ENCODE peak calls at places on chromosomes 1 and 21, in eight cellular contexts. O is AG10803, I is endothelial cell of umbilical vein, K is astrocyte, S is BJ, Z is heart right ventricle, M is lower lobe of right lung, C is left lung. R is an unnamed sample.

GRCh38 chr1:223046011-223046410 is 97.0 kb downstream of the TLR5 start:
- DNase-seq in O (no peak), I (no peak), K (no peak), S (no peak), Z (no peak), M (no peak), C (no peak), R (no peak)

GRCh38 chr1:55215194-55216021 is at the start of gene USP24:
- DNase-seq in O (peak; percentile 62), I (peak; percentile 69), K (peak; percentile 53), S (no peak), Z (peak; percentile 77), M (peak; percentile 91), C (peak; percentile 97), R (peak; percentile 63)

GRCh38 chr1:158972841-158973240 is 36.9 kb upstream of the IFI16 start:
- DNase-seq in O (no peak), I (no peak), K (no peak), S (no peak), Z (no peak), M (no peak), C (no peak), R (peak; percentile 20)

GRCh38 chr1:168227620-168228019 is 1.8 kb downstream of the SFT2D2 start:
- DNase-seq in O (peak; percentile 22), I (peak; percentile 87), K (peak; percentile 61), S (no peak), Z (no peak), M (no peak), C (no peak), R (peak; percentile 51)

GRCh38 chr21:28904961-28905435 is 87.7 kb downstream of the LTN1 start:
- DNase-seq in O (no peak), I (no peak), K (no peak), S (no peak), Z (no peak), M (no peak), C (no peak), R (no peak)

GRCh38 chr1:172360511-172360910 is 60.0 kb upstream of the C1orf105 start:
- DNase-seq in O (no peak), I (peak; percentile 19), K (peak; percentile 60), S (no peak), Z (no peak), M (no peak), C (no peak), R (no peak)

GRCh38 chr1:56179571-56179970 is 399.8 kb downstream of the PLPP3 start:
- DNase-seq in O (no peak), I (no peak), K (no peak), S (no peak), Z (no peak), M (no peak), C (no peak), R (no peak)

GRCh38 chr1:206684478-206685255 is at the start of gene MAPKAPK2:
- DNase-seq in O (peak; percentile 60), I (peak; percentile 48), K (no peak), S (no peak), Z (peak; percentile 85), M (peak; percentile 88), C (peak; percentile 93), R (peak; percentile 79)

GRCh38 chr1:110056776-110057175 is 13.7 kb downstream of the ALX3 start:
- DNase-seq in O (peak; percentile 85), I (no peak), K (peak; percentile 46), S (peak; percentile 63), Z (no peak), M (no peak), C (no peak), R (peak; percentile 86)

GRCh38 chr1:230086152-230086551 is 19.1 kb downstream of the GALNT2 start:
- DNase-seq in O (no peak), I (no peak), K (peak; percentile 41), S (no peak), Z (no peak), M (no peak), C (no peak), R (no peak)

GRCh38 chr1:116521186-116521585 is 49.6 kb downstream of the CD58 start:
- DNase-seq in O (peak; percentile 76), I (no peak), K (peak; percentile 58), S (no peak), Z (no peak), M (no peak), C (no peak), R (peak; percentile 77)

GRCh38 chr1:17161137-17161700 is 42.0 kb upstream of the PADI2 start:
- DNase-seq in O (no peak), I (peak; percentile 14), K (no peak), S (no peak), Z (no peak), M (no peak), C (no peak), R (peak; percentile 26)

GRCh38 chr1:227759345-227760300 is 24.4 kb downstream of the SNAP47 start:
- DNase-seq in O (peak; percentile 97), I (peak; percentile 18), K (peak; percentile 98), S (peak; percentile 94), Z (peak; percentile 71), M (no peak), C (no peak), R (peak; percentile 96)

GRCh38 chr1:40014812-40015594 is 25.5 kb upstream of the CAP1 start:
- DNase-seq in O (peak; percentile 77), I (peak; percentile 81), K (peak; percentile 92), S (peak; percentile 57), Z (no peak), M (no peak), C (no peak), R (peak; percentile 95)

GRCh38 chr1:26351591-26352337 is 2.2 kb downstream of the CRYBG2 start:
- DNase-seq in O (peak; percentile 47), I (no peak), K (peak; percentile 70), S (no peak), Z (no peak), M (no peak), C (no peak), R (no peak)

GRCh38 chr1:85864727-85865126 is 156.5 kb upstream of the ZNHIT6 start:
- DNase-seq in O (no peak), I (no peak), K (no peak), S (no peak), Z (no peak), M (no peak), C (no peak), R (no peak)

GRCh38 chr1:93414749-93415148 is 33.2 kb upstream of the FNBP1L start:
- DNase-seq in O (no peak), I (no peak), K (no peak), S (no peak), Z (no peak), M (no peak), C (no peak), R (no peak)

GRCh38 chr1:58618303-58618702 is 41.3 kb upstream of the TACSTD2 start:
- DNase-seq in O (peak; percentile 96), I (peak; percentile 96), K (peak; percentile 94), S (peak; percentile 89), Z (no peak), M (peak; percentile 55), C (no peak), R (peak; percentile 89)

GRCh38 chr1:185250063-185250462 is 67.0 kb downstream of the IVNS1ABP start:
- DNase-seq in O (no peak), I (no peak), K (no peak), S (no peak), Z (no peak), M (no peak), C (no peak), R (no peak)
- TF ChIP-seq CTCF in O (no peak), I (no peak), K (no peak), S (no peak), Z (no peak), M (no peak), C (no peak), R (no peak)

DNA sequence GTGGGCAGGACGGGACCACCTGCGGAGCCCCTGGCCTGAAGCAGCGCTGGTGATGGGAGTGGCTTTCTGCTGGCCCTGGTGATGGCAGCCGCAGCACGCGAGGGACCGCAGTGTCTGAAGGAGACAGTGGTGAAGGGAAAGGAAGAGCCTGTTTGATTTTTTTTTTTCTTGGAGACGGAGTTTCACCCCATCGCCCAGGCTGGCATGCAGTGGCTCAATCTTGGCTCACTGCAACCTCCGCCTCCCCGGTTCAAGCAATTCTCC is 40.2 kb upstream of the TRAPPC10 start:
- DNase-seq in O (no peak), I (no peak), K (no peak), S (no peak), Z (no peak), M (no peak), C (peak; percentile 69), R (no peak)
- TF ChIP-seq CTCF in O (no peak), I (no peak), K (no peak), S (no peak), Z (no peak), M (no peak), C (no peak), R (no peak)

GRCh38 chr1:246724001-246724724 is at the start of gene SCCPDH:
- DNase-seq in O (peak; percentile 66), I (peak; percentile 79), K (peak; percentile 49), S (peak; percentile 11), Z (peak; percentile 70), M (peak; percentile 86), C (peak; percentile 92), R (peak; percentile 59)
- TF ChIP-seq CTCF in O (no peak), I (no peak), K (no peak), S (no peak), Z (no peak), M (no peak), C (no peak), R (no peak)

DNA sequence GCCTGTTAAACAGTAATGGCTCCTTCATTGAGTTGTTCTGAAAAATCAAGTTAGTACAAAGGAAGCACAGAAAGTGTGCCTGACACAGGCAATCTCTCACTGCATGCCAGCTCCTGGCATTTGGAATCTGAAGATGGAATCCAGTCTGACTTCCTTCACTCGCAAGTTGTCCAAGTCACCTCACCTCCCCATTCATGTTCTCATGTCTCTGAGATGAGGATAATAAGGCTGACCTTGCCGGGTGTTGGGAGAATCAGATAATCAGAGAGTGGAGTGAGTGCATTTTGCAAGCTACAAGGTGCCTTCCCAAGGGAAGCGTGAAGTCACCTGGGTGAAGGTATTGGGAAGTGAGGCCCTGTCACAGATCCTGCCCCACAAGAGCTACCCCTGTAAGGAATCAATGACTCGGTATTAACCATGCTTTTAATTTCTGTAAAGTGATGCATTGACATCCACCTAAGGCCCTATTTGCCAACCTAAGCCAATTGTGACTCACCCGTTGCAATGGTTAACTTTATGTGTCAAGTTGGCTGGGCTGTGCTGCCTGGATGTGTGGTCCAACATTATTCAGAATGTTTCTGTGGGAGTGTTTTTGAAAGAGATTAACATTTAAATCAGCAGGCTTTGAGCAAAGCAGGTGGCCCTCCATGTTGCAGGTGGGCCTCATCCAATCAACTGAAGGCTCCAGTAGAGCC is 62.4 kb upstream of the TARBP1 start:
- DNase-seq in O (peak; percentile 49), I (no peak), K (peak; percentile 68), S (no peak), Z (no peak), M (no peak), C (no peak), R (peak; percentile 63)
- TF ChIP-seq CTCF in O (no peak), I (no peak), K (no peak), S (no peak), Z (no peak), M (no peak), C (no peak), R (no peak)

DNA sequence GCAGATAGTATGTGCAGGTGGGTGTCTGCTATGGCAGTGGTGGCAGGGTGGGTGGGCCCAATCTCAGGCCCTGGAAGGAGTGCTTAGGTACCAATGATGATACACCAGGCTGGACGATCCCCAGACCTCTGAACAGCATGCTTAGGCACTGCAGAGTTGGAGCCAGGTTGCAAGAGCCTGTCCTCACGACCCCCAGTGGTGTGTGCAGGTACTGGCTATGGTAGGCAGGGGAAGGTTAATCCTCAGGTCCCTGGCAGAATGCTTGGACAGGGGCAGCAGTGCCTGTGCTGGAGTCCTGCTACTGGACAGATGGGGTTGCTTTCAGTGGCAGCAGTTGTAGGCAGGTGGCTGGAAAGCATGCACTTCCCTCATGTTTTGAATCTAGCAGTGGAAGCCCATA is 100.5 kb upstream of the NEK7 start:
- DNase-seq in O (no peak), I (no peak), K (no peak), S (no peak), Z (no peak), M (no peak), C (peak; percentile 26), R (no peak)
- TF ChIP-seq CTCF in O (peak; percentile 24), I (peak; percentile 12), K (no peak), S (peak; percentile 15), Z (no peak), M (no peak), C (no peak), R (peak; percentile 22)